ENCODE peak calls at places on chromosomes 5 and 9, in five cellular contexts. One of them, this sample, is unnamed.

GRCh38 chr9:91676042-91676441 is 252.4 kb upstream of the NFIL3 start:
- DNase-seq in AG04450: no peak
- DNase-seq in heart left ventricle: no peak
- DNase-seq in fibroblast of mammary gland: no peak
- DNase-seq in AG04449: no peak
- DNase-seq in this sample: no peak

GRCh38 chr9:31519826-31520225 is 864.6 kb upstream of the ACO1 start:
- DNase-seq in AG04450: no peak
- DNase-seq in fibroblast of mammary gland: no peak
- DNase-seq in AG04449: no peak
- DNase-seq in heart left ventricle: no peak
- DNase-seq in this sample: no peak

GRCh38 chr9:105969672-105970071 is 275.3 kb downstream of the TMEM38B start:
- DNase-seq in AG04449: no peak
- DNase-seq in AG04450: no peak
- DNase-seq in heart left ventricle: no peak
- DNase-seq in fibroblast of mammary gland: no peak
- DNase-seq in this sample: no peak

GRCh38 chr5:181221105-181221791 is 1.8 kb upstream of the TRIM41 start:
- DNase-seq in fibroblast of mammary gland: no peak
- DNase-seq in heart left ventricle: no peak
- DNase-seq in AG04450: no peak
- DNase-seq in AG04449: no peak
- DNase-seq in this sample: no peak

GRCh38 chr9:137685035-137685885 is 66.5 kb downstream of the EHMT1 start:
- DNase-seq in AG04449: peak
- DNase-seq in AG04450: peak
- DNase-seq in fibroblast of mammary gland: peak
- DNase-seq in heart left ventricle: no peak
- DNase-seq in this sample: no peak

GRCh38 chr9:16930578-16930977 is 60.1 kb upstream of the BNC2 start:
- DNase-seq in heart left ventricle: no peak
- DNase-seq in AG04450: no peak
- DNase-seq in fibroblast of mammary gland: no peak
- DNase-seq in AG04449: no peak
- DNase-seq in this sample: no peak

GRCh38 chr5:171630047-171630669 is 155.5 kb upstream of the SMIM23 start:
- DNase-seq in AG04449: no peak
- DNase-seq in fibroblast of mammary gland: peak
- DNase-seq in heart left ventricle: peak
- DNase-seq in AG04450: peak
- DNase-seq in this sample: peak

GRCh38 chr9:91536211-91536691 is 112.6 kb upstream of the NFIL3 start:
- DNase-seq in AG04449: no peak
- DNase-seq in fibroblast of mammary gland: peak
- DNase-seq in heart left ventricle: no peak
- DNase-seq in AG04450: peak
- DNase-seq in this sample: no peak

GRCh38 chr9:75185585-75186170 is 97.4 kb downstream of the OSTF1 start:
- DNase-seq in fibroblast of mammary gland: peak
- DNase-seq in AG04450: no peak
- DNase-seq in AG04449: no peak
- DNase-seq in heart left ventricle: no peak
- DNase-seq in this sample: no peak

GRCh38 chr5:132674671-132675506 is 1.1 kb downstream of the IL4 start:
- DNase-seq in heart left ventricle: no peak
- DNase-seq in fibroblast of mammary gland: peak
- DNase-seq in AG04450: peak
- DNase-seq in AG04449: peak
- DNase-seq in this sample: no peak

GRCh38 chr9:38441347-38442085 is 17.3 kb upstream of the IGFBPL1 start:
- DNase-seq in fibroblast of mammary gland: no peak
- DNase-seq in heart left ventricle: no peak
- DNase-seq in AG04449: no peak
- DNase-seq in AG04450: no peak
- DNase-seq in this sample: no peak

GRCh38 chr9:37100317-37100716 is 20.1 kb upstream of the ZCCHC7 start:
- DNase-seq in AG04450: no peak
- DNase-seq in AG04449: no peak
- DNase-seq in fibroblast of mammary gland: no peak
- DNase-seq in heart left ventricle: no peak
- DNase-seq in this sample: no peak

GRCh38 chr9:127835930-127836586 is 18.4 kb downstream of the ENG start:
- DNase-seq in AG04449: no peak
- DNase-seq in fibroblast of mammary gland: peak
- DNase-seq in AG04450: peak
- DNase-seq in heart left ventricle: peak
- DNase-seq in this sample: peak

GRCh38 chr5:125823572-125823971 is 599.6 kb upstream of the GRAMD2B start:
- DNase-seq in AG04450: no peak
- DNase-seq in heart left ventricle: no peak
- DNase-seq in fibroblast of mammary gland: peak
- DNase-seq in AG04449: no peak
- DNase-seq in this sample: no peak

GRCh38 chr5:111198281-111198948 is 25.8 kb upstream of the CAMK4 start:
- DNase-seq in fibroblast of mammary gland: no peak
- DNase-seq in AG04449: no peak
- DNase-seq in heart left ventricle: no peak
- DNase-seq in AG04450: no peak
- DNase-seq in this sample: no peak

GRCh38 chr5:163963881-163964280 is 458.5 kb downstream of the MAT2B start:
- DNase-seq in fibroblast of mammary gland: peak
- DNase-seq in heart left ventricle: no peak
- DNase-seq in AG04450: no peak
- DNase-seq in AG04449: no peak
- DNase-seq in this sample: no peak

GRCh38 chr5:95083606-95084005 is 201.3 kb downstream of the MCTP1 start:
- DNase-seq in heart left ventricle: no peak
- DNase-seq in AG04449: no peak
- DNase-seq in fibroblast of mammary gland: no peak
- DNase-seq in AG04450: no peak
- DNase-seq in this sample: no peak

GRCh38 chr5:38403407-38403806 is 145.0 kb downstream of the EGFLAM start:
- DNase-seq in fibroblast of mammary gland: peak
- DNase-seq in heart left ventricle: no peak
- DNase-seq in AG04450: no peak
- DNase-seq in AG04449: no peak
- DNase-seq in this sample: no peak

GRCh38 chr5:66213533-66213932 is 69.4 kb downstream of the SREK1 start:
- DNase-seq in heart left ventricle: no peak
- DNase-seq in AG04449: no peak
- DNase-seq in fibroblast of mammary gland: no peak
- DNase-seq in AG04450: no peak
- DNase-seq in this sample: no peak

GRCh38 chr9:35257986-35258664 is 96.3 kb downstream of the UNC13B start:
- DNase-seq in AG04449: no peak
- DNase-seq in fibroblast of mammary gland: no peak
- DNase-seq in AG04450: no peak
- DNase-seq in heart left ventricle: no peak
- DNase-seq in this sample: no peak

GRCh38 chr9:20940447-20941176 is 90.8 kb downstream of the HACD4 start:
- DNase-seq in AG04450: no peak
- DNase-seq in fibroblast of mammary gland: peak
- DNase-seq in AG04449: no peak
- DNase-seq in heart left ventricle: no peak
- DNase-seq in this sample: no peak

GRCh38 chr9:26260238-26260637 is 582.0 kb upstream of the TUSC1 start:
- DNase-seq in heart left ventricle: no peak
- DNase-seq in AG04450: no peak
- DNase-seq in AG04449: no peak
- DNase-seq in fibroblast of mammary gland: no peak
- DNase-seq in this sample: no peak

GRCh38 chr9:7777776-7778175 is 21.8 kb downstream of the DMAC1 start:
- DNase-seq in AG04449: no peak
- DNase-seq in AG04450: no peak
- DNase-seq in heart left ventricle: no peak
- DNase-seq in fibroblast of mammary gland: peak
- DNase-seq in this sample: no peak

GRCh38 chr9:3736186-3736585 is 210.4 kb upstream of the RFX3 start:
- DNase-seq in heart left ventricle: no peak
- DNase-seq in AG04450: no peak
- DNase-seq in fibroblast of mammary gland: no peak
- DNase-seq in AG04449: no peak
- DNase-seq in this sample: no peak

GRCh38 chr9:12774861-12775367 is at the start of gene LURAP1L:
- DNase-seq in AG04449: no peak
- DNase-seq in fibroblast of mammary gland: peak
- DNase-seq in heart left ventricle: no peak
- DNase-seq in AG04450: peak
- DNase-seq in this sample: peak

GRCh38 chr5:147484708-147485020 is 25.2 kb downstream of the DPYSL3 start:
- DNase-seq in AG04450: no peak
- DNase-seq in AG04449: no peak
- DNase-seq in fibroblast of mammary gland: no peak
- DNase-seq in heart left ventricle: no peak
- DNase-seq in this sample: no peak

GRCh38 chr9:125405938-125406811 is 144.5 kb downstream of the GAPVD1 start:
- DNase-seq in AG04449: no peak
- DNase-seq in AG04450: no peak
- DNase-seq in heart left ventricle: peak
- DNase-seq in fibroblast of mammary gland: peak
- DNase-seq in this sample: no peak

GRCh38 chr5:161676109-161676508 is 9.4 kb upstream of the GABRA6 start:
- DNase-seq in AG04449: no peak
- DNase-seq in heart left ventricle: no peak
- DNase-seq in fibroblast of mammary gland: peak
- DNase-seq in AG04450: no peak
- DNase-seq in this sample: no peak

GRCh38 chr5:132209131-132209530 is 18.5 kb downstream of the P4HA2 start:
- DNase-seq in fibroblast of mammary gland: no peak
- DNase-seq in AG04449: no peak
- DNase-seq in heart left ventricle: no peak
- DNase-seq in AG04450: no peak
- DNase-seq in this sample: no peak

GRCh38 chr9:135951889-135952663 is 9.1 kb downstream of the UBAC1 start:
- DNase-seq in fibroblast of mammary gland: peak
- DNase-seq in AG04449: no peak
- DNase-seq in AG04450: peak
- DNase-seq in heart left ventricle: no peak
- DNase-seq in this sample: no peak

GRCh38 chr5:59582746-59583145 is 310.8 kb downstream of the PDE4D start:
- DNase-seq in fibroblast of mammary gland: no peak
- DNase-seq in heart left ventricle: no peak
- DNase-seq in AG04449: no peak
- DNase-seq in AG04450: no peak
- DNase-seq in this sample: no peak
- H3K4me3 ChIP-seq in fibroblast of mammary gland: no peak
- H3K4me3 ChIP-seq in heart left ventricle: no peak
- H3K4me3 ChIP-seq in AG04449: no peak
- H3K4me3 ChIP-seq in AG04450: no peak
- H3K4me3 ChIP-seq in this sample: no peak

GRCh38 chr5:123518111-123518510 is 6.1 kb downstream of the CSNK1G3 start:
- DNase-seq in AG04450: no peak
- DNase-seq in AG04449: no peak
- DNase-seq in fibroblast of mammary gland: no peak
- DNase-seq in heart left ventricle: no peak
- DNase-seq in this sample: no peak

GRCh38 chr5:123515904-123516303 is 3.9 kb downstream of the CSNK1G3 start:
- DNase-seq in AG04449: no peak
- DNase-seq in AG04450: no peak
- DNase-seq in fibroblast of mammary gland: no peak
- DNase-seq in heart left ventricle: no peak
- DNase-seq in this sample: no peak

GRCh38 chr5:123524146-123524545 is 12.2 kb downstream of the CSNK1G3 start:
- DNase-seq in AG04449: no peak
- DNase-seq in heart left ventricle: no peak
- DNase-seq in fibroblast of mammary gland: no peak
- DNase-seq in AG04450: no peak
- DNase-seq in this sample: no peak

GRCh38 chr5:123517479-123517878 is 5.5 kb downstream of the CSNK1G3 start:
- DNase-seq in AG04449: no peak
- DNase-seq in heart left ventricle: no peak
- DNase-seq in fibroblast of mammary gland: no peak
- DNase-seq in AG04450: no peak
- DNase-seq in this sample: no peak

GRCh38 chr5:123520677-123521247 is 8.8 kb downstream of the CSNK1G3 start:
- DNase-seq in AG04450: no peak
- DNase-seq in AG04449: no peak
- DNase-seq in fibroblast of mammary gland: no peak
- DNase-seq in heart left ventricle: no peak
- DNase-seq in this sample: no peak
- H3K4me3 ChIP-seq in AG04450: no peak
- H3K4me3 ChIP-seq in AG04449: no peak
- H3K4me3 ChIP-seq in fibroblast of mammary gland: no peak
- H3K4me3 ChIP-seq in heart left ventricle: no peak
- H3K4me3 ChIP-seq in this sample: no peak

GRCh38 chr9:110140276-110140675 is 67.7 kb downstream of the C9orf152 start:
- DNase-seq in heart left ventricle: no peak
- DNase-seq in AG04450: no peak
- DNase-seq in fibroblast of mammary gland: no peak
- DNase-seq in AG04449: no peak
- DNase-seq in this sample: no peak
- H3K4me3 ChIP-seq in heart left ventricle: no peak
- H3K4me3 ChIP-seq in AG04450: no peak
- H3K4me3 ChIP-seq in fibroblast of mammary gland: no peak
- H3K4me3 ChIP-seq in AG04449: no peak
- H3K4me3 ChIP-seq in this sample: no peak

GRCh38 chr9:29214702-29215248 is 1641.5 kb upstream of the C9orf72 start:
- DNase-seq in heart left ventricle: no peak
- DNase-seq in fibroblast of mammary gland: no peak
- DNase-seq in AG04449: no peak
- DNase-seq in AG04450: no peak
- DNase-seq in this sample: no peak
- H3K4me3 ChIP-seq in heart left ventricle: no peak
- H3K4me3 ChIP-seq in fibroblast of mammary gland: no peak
- H3K4me3 ChIP-seq in AG04449: no peak
- H3K4me3 ChIP-seq in AG04450: no peak
- H3K4me3 ChIP-seq in this sample: peak